ENCODE peak calls at places on chromosomes 13 and 19, in five cellular contexts. F is BJ, G is PC-3, V is heart right ventricle, A is fibroblast of pulmonary artery. B is an unnamed sample.

GRCh38 chr19:40888191-40888590 is 6.2 kb upstream of the CYP2A7 start:
- DNase-seq in V (no peak), A (no peak), F (no peak), G (no peak), B (no peak)

GRCh38 chr13:70375718-70376117 is 267.5 kb upstream of the KLHL1 start:
- DNase-seq in F (no peak), G (no peak), A (no peak), V (no peak), B (peak; percentile 53)

GRCh38 chr13:113078895-113079720 is 26.5 kb upstream of the F7 start:
- DNase-seq in F (no peak), A (no peak), G (no peak), V (no peak), B (no peak)

GRCh38 chr13:95734124-95734523 is 57.2 kb downstream of the DNAJC3 start:
- DNase-seq in G (no peak), F (no peak), A (no peak), V (no peak), B (no peak)

GRCh38 chr13:99907627-99908026 is 63.9 kb downstream of the ZIC5 start:
- DNase-seq in A (no peak), F (no peak), V (no peak), G (no peak), B (no peak)

GRCh38 chr19:19211499-19212432 is at the start of gene NCAN:
- DNase-seq in V (no peak), F (no peak), G (no peak), A (no peak), B (no peak)

GRCh38 chr13:21934309-21934708 is 263.4 kb downstream of the FGF9 start:
- DNase-seq in V (no peak), F (no peak), G (no peak), A (no peak), B (no peak)

GRCh38 chr19:3979674-3980352 is 5.5 kb downstream of the EEF2 start:
- DNase-seq in A (no peak), F (no peak), G (no peak), V (no peak), B (no peak)

GRCh38 chr13:33448889-33449288 is 163.3 kb upstream of the STARD13 start:
- DNase-seq in A (no peak), G (no peak), V (no peak), F (no peak), B (no peak)

GRCh38 chr13:40346592-40346991 is 319.8 kb downstream of the FOXO1 start:
- DNase-seq in A (no peak), F (no peak), V (no peak), G (no peak), B (no peak)

GRCh38 chr19:55005684-55006488 is 32.2 kb downstream of the GP6 start:
- DNase-seq in V (no peak), G (peak; percentile 11), A (no peak), F (no peak), B (peak; percentile 20)

GRCh38 chr13:38575427-38575826 is 111.5 kb upstream of the FREM2 start:
- DNase-seq in A (no peak), G (no peak), F (no peak), V (no peak), B (no peak)

GRCh38 chr19:32646556-32646955 is 28.4 kb downstream of the ANKRD27 start:
- DNase-seq in A (no peak), V (no peak), G (no peak), F (no peak), B (no peak)

GRCh38 chr19:47413941-47414340 is 5.4 kb downstream of the MEIS3 start:
- DNase-seq in F (no peak), A (no peak), G (no peak), V (no peak), B (no peak)

GRCh38 chr13:32381539-32381938 is 46.4 kb downstream of the N4BP2L1 start:
- DNase-seq in V (no peak), F (no peak), A (peak; percentile 63), G (peak; percentile 4), B (no peak)

GRCh38 chr19:41795031-41795461 is 1.3 kb upstream of the CEACAM3 start:
- DNase-seq in V (no peak), F (no peak), G (peak; percentile 70), A (peak; percentile 48), B (no peak)

GRCh38 chr19:40612831-40613668 is 11.9 kb downstream of the LTBP4 start:
- DNase-seq in A (peak; percentile 48), F (no peak), V (peak; percentile 74), G (no peak), B (no peak)

GRCh38 chr13:99005609-99006008 is 27.7 kb upstream of the DOCK9 start:
- DNase-seq in A (no peak), V (no peak), G (no peak), F (no peak), B (no peak)

GRCh38 chr19:912181-913079 is 589 bp downstream of the R3HDM4 start:
- DNase-seq in F (no peak), G (no peak), V (no peak), A (peak; percentile 28), B (no peak)

GRCh38 chr19:913080-913748 is at the start of gene R3HDM4:
- DNase-seq in A (peak; percentile 48), F (no peak), G (peak; percentile 52), V (peak; percentile 85), B (no peak)

GRCh38 chr19:906480-906879 is 6.5 kb downstream of the R3HDM4 start:
- DNase-seq in V (no peak), A (no peak), G (no peak), F (no peak), B (no peak)

GRCh38 chr19:907183-907853 is 5.7 kb downstream of the R3HDM4 start:
- DNase-seq in F (no peak), A (no peak), G (no peak), V (no peak), B (no peak)

GRCh38 chr19:911197-912033 is 1.6 kb downstream of the R3HDM4 start:
- DNase-seq in F (no peak), G (no peak), V (no peak), A (no peak), B (no peak)
- H3K4me3 ChIP-seq in F (peak overlapping the region; percentile 94), G (peak overlapping the region; percentile 53), V (no peak overlapping the region), A (peak overlapping the region; percentile 17), B (no peak overlapping the region)

DNA sequence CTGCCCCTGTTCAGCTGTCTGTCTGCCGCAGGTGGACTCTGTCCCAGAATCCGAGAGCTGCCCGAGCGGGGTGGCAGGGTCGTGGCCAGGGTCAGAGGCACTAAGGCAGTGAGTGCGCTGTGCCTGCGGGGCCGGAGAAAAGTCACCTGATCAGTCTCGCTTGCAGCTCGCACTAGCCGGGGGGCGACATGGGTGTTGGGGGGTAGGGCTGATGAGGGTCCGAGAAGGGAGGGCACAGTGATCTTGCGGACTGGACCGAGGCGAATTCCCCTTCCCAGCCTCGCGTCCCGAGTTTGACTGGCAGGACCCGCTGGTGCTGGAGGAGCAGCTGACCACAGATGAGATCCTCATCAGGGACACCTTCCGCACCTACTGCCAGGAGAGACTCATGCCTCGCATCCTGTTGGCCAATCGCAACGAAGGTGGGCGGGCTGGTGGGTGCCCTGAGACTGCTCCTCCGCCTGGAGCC is 627 bp downstream of the GCDH start:
- DNase-seq in F (no peak), V (no peak), A (no peak), G (peak; percentile 23), B (no peak)
- TF ChIP-seq CTCF in F (no peak), V (no peak), A (no peak), G (no peak), B (no peak)

DNA sequence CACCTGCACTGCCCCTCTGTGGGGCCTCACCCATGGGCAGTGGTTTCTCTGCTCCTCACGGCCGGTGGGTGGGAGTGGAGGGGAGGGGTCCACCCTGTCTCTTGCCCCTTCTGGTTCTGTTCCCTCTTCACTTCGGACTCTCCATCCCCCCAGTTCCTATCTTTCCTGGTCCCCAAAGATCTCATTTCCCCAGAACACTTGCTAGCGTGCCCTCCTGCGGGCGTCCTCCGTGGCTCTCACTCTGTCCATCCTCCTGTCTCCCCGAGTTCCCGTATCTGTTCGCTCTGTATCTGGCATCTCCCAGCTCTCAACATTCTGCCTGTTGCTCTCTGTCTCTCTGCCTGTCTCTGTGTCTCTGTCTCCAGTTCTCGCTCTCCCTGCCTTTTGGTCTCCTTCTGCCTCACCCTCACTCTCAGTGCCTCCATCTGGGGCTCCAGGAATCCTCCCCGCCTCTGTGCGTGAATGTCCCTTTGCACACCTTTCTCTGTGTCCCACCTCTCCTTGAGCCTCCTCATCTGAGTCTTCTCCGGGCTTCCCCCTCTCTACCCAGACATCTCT is 363 bp downstream of the SPIB start:
- DNase-seq in G (no peak), F (no peak), A (no peak), V (no peak), B (no peak)
- H3K4me3 ChIP-seq in G (no peak overlapping the region), F (no peak overlapping the region), A (no peak overlapping the region), V (no peak overlapping the region), B (no peak overlapping the region)

GRCh38 chr19:44587863-44588752 is 25.3 kb upstream of the IGSF23 start:
- DNase-seq in A (peak; percentile 89), G (peak; percentile 86), F (peak; percentile 75), V (no peak), B (peak; percentile 86)

GRCh38 chr19:44592451-44592890 is 20.9 kb upstream of the IGSF23 start:
- DNase-seq in A (no peak), F (no peak), G (no peak), V (no peak), B (no peak)

GRCh38 chr19:44590245-44591059 is 22.9 kb upstream of the IGSF23 start:
- DNase-seq in G (no peak), F (no peak), A (no peak), V (no peak), B (no peak)

GRCh38 chr19:44585371-44586141 is 27.8 kb upstream of the IGSF23 start:
- DNase-seq in G (peak; percentile 75), F (no peak), V (no peak), A (peak; percentile 61), B (no peak)

DNA sequence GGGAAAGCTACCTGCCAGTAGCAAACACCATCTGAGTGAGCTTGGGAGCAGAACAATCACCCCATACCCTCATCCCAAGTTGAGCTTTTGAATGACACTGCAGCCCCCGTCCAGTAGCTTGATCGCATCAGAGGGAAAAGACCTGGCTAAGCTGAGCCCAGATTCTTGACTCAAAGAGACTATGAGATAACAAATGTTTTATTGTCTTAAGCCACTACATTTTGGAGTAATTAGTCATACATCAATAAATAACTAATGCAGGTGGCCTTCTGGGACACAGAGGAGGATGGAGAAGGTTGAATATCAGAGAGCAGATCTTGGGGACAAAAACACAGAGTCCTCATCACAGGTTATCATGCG is 24.6 kb upstream of the IGSF23 start:
- DNase-seq in G (peak; percentile 72), V (no peak), F (no peak), A (no peak), B (no peak)
- TF ChIP-seq CTCF in G (no peak), V (no peak), F (no peak), A (no peak), B (no peak)

GRCh38 chr19:17346109-17346671 is 8.8 kb downstream of the GTPBP3 start:
- DNase-seq in G (peak; percentile 79), V (peak; percentile 81), F (no peak), A (peak; percentile 63), B (no peak)
- H3K4me3 ChIP-seq in G (no peak overlapping the region), V (no peak overlapping the region), F (no peak overlapping the region), A (no peak overlapping the region), B (no peak overlapping the region)

GRCh38 chr19:9584073-9584833 is at the start of gene ZNF121:
- DNase-seq in V (peak; percentile 85), A (peak; percentile 80), F (no peak), G (peak; percentile 90), B (peak; percentile 30)

GRCh38 chr19:9586764-9587163 is 2.5 kb upstream of the ZNF121 start:
- DNase-seq in A (peak; percentile 80), V (peak; percentile 37), G (peak; percentile 96), F (no peak), B (no peak)
- TF ChIP-seq CTCF in A (peak; percentile 79), V (peak; percentile 71), G (peak; percentile 88), F (peak; percentile 69), B (peak; percentile 80)

GRCh38 chr19:58059003-58059671 is at the start of gene ZNF135:
- DNase-seq in A (peak; percentile 77), V (peak; percentile 94), F (peak; percentile 35), G (no peak), B (peak; percentile 43)
- H3K4me3 ChIP-seq in A (peak within 1 kb of the TSS; percentile 51), V (peak within 1 kb of the TSS; percentile 58), F (peak within 1 kb of the TSS; percentile 60), G (no peak within 1 kb of the TSS), B (peak within 1 kb of the TSS; percentile 53)